ENCODE peak calls at places on chromosomes 6 and 20, in five cellular contexts. Z is SK-N-SH, R is A549, W is HepG2, Q is GM12878. F is an unnamed sample.

GRCh38 chr6:159044899-159045727 is at the start of gene TAGAP:
- DNase-seq in Q (peak), W (no peak), Z (peak), R (no peak), F (no peak)

GRCh38 chr20:62984666-62985065 is 22.1 kb downstream of the BHLHE23 start:
- DNase-seq in R (no peak), Z (no peak), W (no peak), Q (no peak), F (no peak)

GRCh38 chr20:61919675-61920365 is 145.9 kb downstream of the TAF4 start:
- DNase-seq in Z (no peak), R (no peak), W (no peak), Q (no peak), F (no peak)

GRCh38 chr6:41638002-41638800 is at the start of gene MDFI:
- DNase-seq in Q (no peak), Z (peak), R (no peak), W (no peak), F (no peak)

GRCh38 chr20:53262294-53262840 is 290.2 kb downstream of the TSHZ2 start:
- DNase-seq in W (no peak), Q (no peak), Z (no peak), R (no peak), F (no peak)

GRCh38 chr6:155090166-155090565 is 95.1 kb downstream of the TIAM2 start:
- DNase-seq in R (no peak), Q (no peak), W (no peak), Z (no peak), F (no peak)

GRCh38 chr6:14275493-14275851 is 157.9 kb downstream of the CD83 start:
- DNase-seq in R (no peak), Z (no peak), W (no peak), Q (no peak), F (no peak)

GRCh38 chr20:5183731-5184474 is 57.1 kb downstream of the CDS2 start:
- DNase-seq in W (no peak), Z (no peak), R (no peak), Q (no peak), F (no peak)

GRCh38 chr6:35077006-35077712 is 64.0 kb downstream of the TCP11 start:
- DNase-seq in R (no peak), W (no peak), Z (no peak), Q (no peak), F (no peak)

GRCh38 chr20:31497838-31498540 is 16.3 kb upstream of the HM13 start:
- DNase-seq in Q (no peak), W (no peak), R (no peak), Z (no peak), F (peak)

GRCh38 chr6:135094403-135094821 is 39.8 kb upstream of the HBS1L start:
- DNase-seq in W (no peak), Z (no peak), R (no peak), Q (no peak), F (no peak)

GRCh38 chr6:167558213-167558869 is 233.5 kb downstream of the TTLL2 start:
- DNase-seq in R (peak), W (no peak), Z (no peak), Q (no peak), F (no peak)

GRCh38 chr20:51467971-51468626 is 74.4 kb downstream of the NFATC2 start:
- DNase-seq in Z (no peak), Q (no peak), R (no peak), W (no peak), F (no peak)

GRCh38 chr6:158996863-158997262 is 3.1 kb downstream of the RSPH3 start:
- DNase-seq in R (no peak), Q (no peak), Z (no peak), W (no peak), F (no peak)

GRCh38 chr20:46293084-46293483 is 15.2 kb downstream of the CDH22 start:
- DNase-seq in Q (no peak), W (peak), Z (no peak), R (peak), F (peak)

GRCh38 chr6:17419189-17419575 is 25.8 kb downstream of the CAP2 start:
- DNase-seq in Z (no peak), R (no peak), Q (no peak), W (no peak), F (no peak)

GRCh38 chr6:165573671-165574070 is 89.4 kb downstream of the PDE10A start:
- DNase-seq in Z (peak), W (no peak), R (peak), Q (no peak), F (no peak)

GRCh38 chr6:146595981-146596731 is 2.6 kb upstream of the ADGB start:
- DNase-seq in R (no peak), Q (no peak), W (no peak), Z (no peak), F (no peak)

GRCh38 chr20:52056203-52057062 is 135.1 kb downstream of the ZFP64 start:
- DNase-seq in Q (no peak), R (peak), W (no peak), Z (no peak), F (no peak)

GRCh38 chr6:169250660-169251059 is 3.0 kb downstream of the THBS2 start:
- DNase-seq in W (no peak), Z (no peak), Q (no peak), R (peak), F (no peak)

GRCh38 chr20:823326-823902 is 10.1 kb upstream of the FAM110A start:
- DNase-seq in Z (no peak), R (no peak), W (no peak), Q (no peak), F (no peak)

GRCh38 chr20:24149881-24150307 is 161.3 kb upstream of the GGTLC1 start:
- DNase-seq in W (peak), Z (peak), R (peak), Q (no peak), F (peak)

GRCh38 chr20:22775671-22776139 is 191.3 kb upstream of the FOXA2 start:
- DNase-seq in R (peak), W (peak), Q (no peak), Z (no peak), F (no peak)

GRCh38 chr20:37379967-37380828 is 34.3 kb downstream of the SRC start:
- DNase-seq in W (peak), Q (no peak), R (peak), Z (peak), F (no peak)

GRCh38 chr20:58850693-58851174 is at the start of gene GNAS-AS1:
- DNase-seq in R (no peak), Z (peak), W (no peak), Q (peak), F (peak)

GRCh38 chr6:97129111-97129510 is 153.9 kb downstream of the MMS22L start:
- DNase-seq in Z (no peak), R (no peak), Q (no peak), W (no peak), F (no peak)

GRCh38 chr6:3627501-3627900 is 124.0 kb downstream of the PXDC1 start:
- DNase-seq in W (no peak), Q (no peak), R (no peak), Z (no peak), F (no peak)

GRCh38 chr6:16273266-16273665 is 34.9 kb downstream of the GMPR start:
- DNase-seq in R (no peak), Z (no peak), Q (no peak), W (no peak), F (no peak)

GRCh38 chr6:107386340-107386739 is 73.0 kb downstream of the PDSS2 start:
- DNase-seq in Z (no peak), Q (no peak), R (no peak), W (no peak), F (no peak)

GRCh38 chr6:52491203-52492069 is 71.3 kb downstream of the EFHC1 start:
- DNase-seq in R (no peak), Z (no peak), W (no peak), Q (peak), F (no peak)

GRCh38 chr20:36666181-36666740 is 20.3 kb upstream of the SLA2 start:
- DNase-seq in W (peak), Q (no peak), Z (no peak), R (peak), F (no peak)

DNA sequence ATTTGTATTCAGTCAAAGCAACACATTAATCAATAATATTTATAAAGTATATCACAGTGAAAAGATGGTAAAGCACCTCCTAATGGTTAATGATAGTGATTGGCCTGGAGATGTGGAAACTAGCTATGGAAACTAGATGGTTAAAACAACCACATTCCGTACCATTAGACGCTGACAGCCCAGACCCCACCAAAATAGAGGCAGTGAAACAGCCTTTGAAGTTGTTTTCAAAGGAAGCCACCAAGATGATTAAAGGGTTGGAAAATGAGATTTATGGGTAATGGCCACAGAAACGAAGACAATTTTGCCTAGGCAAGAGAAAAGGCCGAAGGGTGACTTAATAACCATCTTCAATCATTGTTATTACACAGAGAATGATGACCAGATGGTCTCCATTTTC is 85.7 kb downstream of the ZHX3 start:
- DNase-seq in Q (no peak), W (no peak), Z (no peak), R (no peak), F (no peak)
- TF ChIP-seq CHD2 in Q (no peak), W (no peak), Z (no peak), R (no peak), F (no peak)

DNA sequence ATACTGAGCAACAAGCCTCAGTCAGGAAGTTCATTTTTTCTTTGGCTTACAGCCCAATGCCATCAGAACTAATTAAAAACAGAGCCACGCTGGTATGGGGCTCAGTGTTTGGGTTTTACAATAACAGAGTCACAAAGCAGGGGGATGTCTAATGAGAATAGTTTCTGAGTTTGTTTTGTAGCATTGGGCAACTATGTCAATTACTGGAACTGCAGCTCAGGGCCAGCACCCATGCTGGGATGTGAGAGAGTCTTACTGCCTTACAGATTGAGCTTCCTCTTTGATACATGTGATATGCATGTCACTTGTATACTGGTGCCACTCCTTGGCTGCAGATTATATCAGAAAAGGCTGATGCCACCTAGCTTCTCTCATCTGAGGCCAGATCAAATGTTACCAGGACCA is 117.6 kb downstream of the TFAP2B start:
- DNase-seq in W (no peak), R (no peak), Q (no peak), Z (peak), F (no peak)
- TF ChIP-seq CHD2 in W (no peak), R (no peak), Q (no peak), Z (peak), F (no peak)

GRCh38 chr6:72365773-72366172 is 256.1 kb upstream of the KCNQ5 start:
- DNase-seq in R (no peak), Z (no peak), W (no peak), Q (no peak), F (no peak)

GRCh38 chr6:72367439-72367838 is 254.4 kb upstream of the KCNQ5 start:
- DNase-seq in R (no peak), Q (no peak), Z (no peak), W (no peak), F (no peak)

DNA sequence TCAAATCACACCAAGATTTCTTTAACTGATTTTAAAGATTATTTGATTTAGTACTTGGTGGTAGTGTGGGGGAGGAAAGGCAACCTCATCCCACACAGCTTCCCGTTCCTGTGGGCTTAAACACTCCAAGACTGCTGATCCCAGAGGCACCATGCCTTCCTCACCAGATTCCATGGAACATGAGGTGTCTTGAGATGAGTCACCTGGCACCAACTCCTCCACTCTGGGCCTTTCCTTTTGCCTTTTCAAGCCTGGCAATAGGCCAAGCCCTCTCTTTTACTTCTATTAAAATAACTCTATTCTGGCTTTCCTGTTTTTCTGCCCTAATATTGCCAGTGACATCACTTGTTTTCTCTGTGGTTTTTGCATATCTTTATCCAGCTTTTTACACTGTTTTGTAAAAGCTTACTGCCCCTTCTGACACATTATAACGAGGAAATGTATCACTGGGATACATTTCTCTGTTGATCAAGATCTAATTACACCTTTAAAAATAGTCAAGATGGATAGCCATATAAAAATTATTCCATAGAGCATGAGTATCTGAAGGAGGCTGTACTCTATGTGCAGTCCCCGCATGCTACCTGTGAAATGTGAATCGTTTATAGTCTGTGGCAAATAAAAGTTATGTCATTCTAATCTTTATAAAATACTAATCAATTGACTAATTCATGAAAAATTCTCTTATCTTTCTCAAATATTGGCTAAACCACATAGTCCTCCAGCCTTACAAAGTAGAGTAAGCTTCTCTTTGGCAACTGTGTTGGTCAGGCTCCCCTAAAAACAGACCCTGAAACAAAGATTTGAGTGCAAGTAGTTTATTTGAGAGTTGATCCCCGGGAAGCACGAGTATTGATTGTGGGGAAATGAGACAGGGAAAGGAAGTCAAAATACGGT is 257.8 kb upstream of the KCNQ5 start:
- DNase-seq in W (no peak), Q (no peak), R (peak), Z (no peak), F (no peak)
- TF ChIP-seq CHD2 in W (no peak), Q (no peak), R (no peak), Z (no peak), F (no peak)

GRCh38 chr6:134074151-134074712 is 21.8 kb upstream of the SLC2A12 start:
- DNase-seq in W (peak), R (no peak), Q (no peak), Z (no peak), F (no peak)
- TF ChIP-seq CHD2 in W (no peak), R (no peak), Q (no peak), Z (no peak), F (no peak)

F was measured in K562.